ENCODE peak calls at places on chromosome 15, in nine cellular contexts. M is GM23338, S is foreskin fibroblast, Z is cardiac fibroblast, B is BE2C, R is astrocyte of the spinal cord, U is fibroblast of pulmonary artery, G is fibroblast of mammary gland, P is upper lobe of left lung. L is an unnamed sample.

GRCh38 chr15:37819191-37819590 is 115.2 kb upstream of the TMCO5A start:
- DNase-seq in P (no peak), S (peak), R (peak), U (peak), Z (no peak), G (no peak), B (peak), M (no peak), L (no peak)

GRCh38 chr15:77505556-77505955 is 84.9 kb downstream of the HMG20A start:
- DNase-seq in G (no peak), B (no peak), U (no peak), Z (no peak), S (no peak), M (no peak), P (no peak), R (no peak), L (no peak)

GRCh38 chr15:36363335-36363734 is 216.1 kb upstream of the CDIN1 start:
- DNase-seq in G (peak), U (peak), Z (peak), S (peak), B (no peak), M (no peak), P (no peak), R (peak), L (no peak)

GRCh38 chr15:25858952-25859760 is 4.0 kb downstream of the ATP10A start:
- DNase-seq in R (no peak), M (no peak), U (no peak), B (no peak), G (no peak), Z (no peak), S (no peak), P (peak), L (no peak)

GRCh38 chr15:47885921-47886320 is 168.6 kb downstream of the SEMA6D start:
- DNase-seq in R (peak), B (no peak), P (no peak), U (peak), G (peak), Z (peak), M (peak), S (no peak), L (no peak)

GRCh38 chr15:57227899-57228298 is 148.4 kb upstream of the CGNL1 start:
- DNase-seq in S (peak), B (no peak), G (peak), R (peak), U (peak), P (no peak), M (no peak), Z (peak), L (no peak)

GRCh38 chr15:59995568-59996349 is 8.4 kb upstream of the FOXB1 start:
- DNase-seq in R (no peak), P (no peak), M (peak), G (no peak), Z (no peak), B (no peak), U (no peak), S (no peak), L (no peak)

GRCh38 chr15:84725001-84725491 is 9.1 kb upstream of the SEC11A start:
- DNase-seq in R (no peak), Z (peak), U (peak), B (no peak), P (no peak), S (no peak), M (no peak), G (no peak), L (no peak)

DNA sequence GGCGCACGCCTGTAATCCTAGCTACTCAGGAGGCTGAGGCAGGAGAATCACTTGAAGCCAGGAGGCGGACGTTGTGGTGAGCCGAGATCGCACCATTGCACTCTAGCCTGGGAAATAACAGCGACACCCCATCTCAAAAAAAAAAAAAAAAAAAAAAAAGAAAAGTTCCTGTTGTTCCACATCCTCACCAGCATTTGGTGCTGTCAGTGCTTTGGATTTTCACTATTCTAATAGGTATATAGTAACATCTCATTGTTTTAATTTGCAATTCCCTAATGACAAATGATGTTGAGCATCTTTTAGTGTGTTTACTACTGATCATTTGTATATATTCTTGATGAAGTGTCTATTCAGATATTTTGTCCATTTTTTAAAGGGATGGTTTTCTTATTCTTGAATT is 24.6 kb downstream of the UBR1 start:
- DNase-seq in S (no peak), B (no peak), G (no peak), Z (no peak), P (no peak), M (no peak), R (no peak), U (no peak), L (no peak)
- TF ChIP-seq CTCF in S (no peak), B (no peak), G (no peak), Z (no peak), P (no peak), M (no peak), R (no peak), U (no peak), L (no peak)

DNA sequence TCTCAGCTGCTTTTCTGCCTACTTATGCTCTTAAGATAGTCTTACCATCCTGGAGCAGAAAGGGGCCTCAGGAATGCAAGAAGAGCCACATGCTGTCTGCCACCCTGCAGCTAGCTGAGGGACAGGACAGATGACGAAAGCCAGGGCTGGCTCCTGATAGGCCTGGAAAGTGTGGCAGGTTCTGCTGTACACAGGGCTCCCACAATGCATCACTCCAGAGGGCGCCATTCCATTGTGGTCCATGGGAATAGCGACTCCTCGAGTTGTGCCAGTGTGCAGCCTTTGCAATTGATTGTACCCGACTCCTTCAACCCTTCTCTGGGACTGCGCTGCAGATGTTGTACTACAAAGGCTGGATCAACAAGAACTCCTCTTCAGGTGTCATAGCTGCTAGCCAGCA is 11.2 kb downstream of the ACAN start:
- DNase-seq in U (no peak), R (no peak), M (no peak), G (no peak), S (no peak), B (peak), Z (no peak), P (no peak), L (no peak)
- H3K4me3 ChIP-seq in U (no peak), R (no peak), M (no peak), G (no peak), S (no peak), B (no peak), Z (no peak), P (no peak), L (no peak)

GRCh38 chr15:50164458-50164857 is 17.5 kb upstream of the SLC27A2 start:
- DNase-seq in Z (peak), U (no peak), B (no peak), P (no peak), G (no peak), M (no peak), R (no peak), S (peak), L (no peak)

GRCh38 chr15:50166216-50166615 is 15.8 kb upstream of the SLC27A2 start:
- DNase-seq in S (peak), G (peak), M (no peak), B (no peak), U (peak), R (peak), Z (peak), P (no peak), L (no peak)

GRCh38 chr15:50167112-50167511 is 14.9 kb upstream of the SLC27A2 start:
- DNase-seq in M (no peak), B (no peak), U (no peak), P (no peak), G (no peak), S (no peak), Z (no peak), R (no peak), L (no peak)

GRCh38 chr15:50163719-50164410 is 18.1 kb upstream of the SLC27A2 start:
- DNase-seq in S (no peak), G (no peak), M (no peak), R (no peak), P (no peak), U (no peak), Z (no peak), B (no peak), L (no peak)

DNA sequence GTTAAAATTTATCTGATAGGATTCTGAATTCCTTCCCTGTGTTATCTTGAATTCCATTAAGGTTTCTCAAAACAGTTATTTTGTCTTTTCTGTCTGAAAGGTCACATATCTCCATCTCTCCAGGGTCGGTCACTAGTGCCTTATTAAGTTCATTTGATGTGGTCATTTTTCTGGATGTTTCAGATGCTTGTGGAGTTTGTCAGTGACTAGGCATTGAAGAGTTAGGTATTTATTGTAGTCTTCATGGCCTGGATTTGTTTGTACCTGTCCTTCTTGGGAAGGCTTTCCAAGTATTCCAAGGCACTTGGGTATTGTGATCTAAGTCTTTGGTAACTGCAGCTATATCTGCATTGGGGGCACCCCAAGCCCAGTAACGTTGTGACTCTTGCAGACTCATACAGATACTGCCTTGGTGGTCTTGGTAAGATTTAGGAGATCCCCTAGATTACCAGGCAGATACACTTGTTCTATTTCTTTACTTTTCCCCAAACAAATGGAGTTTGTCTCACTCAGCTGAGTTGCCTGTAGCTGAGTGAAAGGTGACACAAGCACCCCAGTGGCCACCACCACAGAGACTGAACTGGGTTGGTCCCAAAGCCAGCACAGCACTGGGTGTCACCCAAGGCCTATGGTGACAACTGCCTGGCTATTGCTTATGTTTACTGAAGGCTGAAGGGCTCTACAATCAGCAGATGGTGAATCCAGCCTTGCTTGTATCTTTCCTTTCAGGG is 18.8 kb upstream of the SLC27A2 start:
- DNase-seq in P (no peak), R (no peak), U (no peak), G (no peak), B (no peak), M (no peak), S (no peak), Z (no peak), L (no peak)
- TF ChIP-seq CTCF in P (no peak), R (no peak), U (no peak), G (no peak), B (no peak), M (no peak), S (no peak), Z (no peak), L (no peak)

GRCh38 chr15:86236721-86237121 is 157.1 kb downstream of the AGBL1 start:
- DNase-seq in M (peak), B (peak), U (no peak), P (no peak), Z (no peak), R (no peak), G (no peak), S (no peak), L (no peak)

GRCh38 chr15:86229966-86230365 is 150.3 kb downstream of the AGBL1 start:
- DNase-seq in G (no peak), Z (no peak), P (no peak), R (no peak), M (peak), S (no peak), B (no peak), U (no peak), L (no peak)

GRCh38 chr15:86229306-86229705 is 149.6 kb downstream of the AGBL1 start:
- DNase-seq in G (no peak), R (no peak), S (no peak), B (no peak), Z (no peak), P (no peak), U (no peak), M (no peak), L (no peak)

GRCh38 chr15:86235667-86236066 is 156.0 kb downstream of the AGBL1 start:
- DNase-seq in U (no peak), G (no peak), P (no peak), M (no peak), Z (no peak), R (no peak), B (no peak), S (no peak), L (no peak)

GRCh38 chr15:86231864-86232801 is 152.5 kb downstream of the AGBL1 start:
- DNase-seq in R (peak), U (peak), Z (peak), B (peak), S (no peak), M (peak), G (peak), P (peak), L (no peak)
- H3K4me3 ChIP-seq in R (no peak), U (no peak), Z (no peak), B (peak), S (no peak), M (peak), G (no peak), P (no peak), L (no peak)

DNA sequence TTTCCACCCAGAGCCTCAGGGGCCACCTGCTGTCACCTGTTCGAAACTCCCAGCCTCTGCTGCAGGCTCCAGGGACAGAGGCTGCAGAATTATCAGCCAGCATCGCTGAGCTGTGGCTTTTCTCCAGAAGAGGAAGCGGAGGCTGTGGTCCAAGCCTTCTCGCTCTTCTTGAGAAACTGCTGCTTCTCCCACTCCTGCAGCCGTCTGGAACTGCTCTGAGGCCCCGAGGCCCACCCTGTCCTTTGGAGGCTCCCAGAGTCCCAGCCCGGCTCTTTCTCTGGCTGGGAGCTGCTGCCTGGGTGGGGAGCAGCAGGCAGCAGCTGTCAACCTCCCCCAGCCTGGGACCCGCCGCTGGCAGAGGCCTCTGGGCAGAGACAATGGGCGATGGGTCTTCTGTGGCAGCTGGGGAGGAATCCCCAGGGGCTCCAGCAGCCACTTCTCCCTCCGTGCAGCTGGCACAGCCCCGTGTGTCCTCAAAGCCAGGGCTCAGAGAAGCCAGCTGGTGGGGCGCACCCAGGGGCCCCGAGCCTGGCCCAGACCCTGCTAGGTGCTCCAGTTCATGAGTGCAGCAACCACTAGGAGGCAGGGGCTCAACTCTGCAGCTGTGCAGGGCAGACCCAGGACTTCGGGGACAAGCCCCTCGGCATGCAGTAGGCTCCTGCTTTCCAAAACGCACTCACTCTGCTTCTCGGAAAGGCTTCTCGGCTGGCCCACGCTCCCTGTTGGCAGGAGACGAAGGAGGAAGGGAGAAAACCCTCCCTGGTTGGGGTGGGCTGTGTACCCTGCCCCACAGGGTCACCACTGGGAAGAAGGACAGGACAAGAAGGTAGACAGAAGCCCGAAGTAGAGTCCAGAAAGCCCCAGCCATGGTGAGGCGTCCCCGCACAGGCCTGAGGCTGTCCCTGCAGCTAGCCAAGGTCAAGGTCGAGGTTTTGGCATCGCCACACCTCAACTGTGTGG is 49.9 kb upstream of the FURIN start:
- DNase-seq in S (no peak), B (peak), G (no peak), R (no peak), Z (no peak), M (peak), P (no peak), U (no peak), L (no peak)
- TF ChIP-seq CTCF in S (no peak), B (peak), G (peak), R (peak), Z (peak), M (peak), P (peak), U (peak), L (no peak)

GRCh38 chr15:29569533-29570092 is 252.7 kb downstream of the TJP1 start:
- DNase-seq in R (no peak), U (no peak), M (peak), P (no peak), S (no peak), B (no peak), G (no peak), Z (no peak), L (no peak)

GRCh38 chr15:29570121-29570930 is 251.9 kb downstream of the TJP1 start:
- DNase-seq in M (peak), U (peak), G (no peak), P (peak), R (no peak), Z (no peak), B (no peak), S (no peak), L (no peak)

GRCh38 chr15:29573197-29573838 is 248.9 kb downstream of the TJP1 start:
- DNase-seq in Z (no peak), G (no peak), S (no peak), R (no peak), P (no peak), B (no peak), U (no peak), M (no peak), L (no peak)

GRCh38 chr15:29570931-29571727 is 251.1 kb downstream of the TJP1 start:
- DNase-seq in S (no peak), R (no peak), M (peak), U (peak), B (peak), Z (peak), G (no peak), P (peak), L (no peak)

GRCh38 chr15:29571728-29572454 is 250.4 kb downstream of the TJP1 start:
- DNase-seq in B (no peak), S (no peak), P (no peak), G (no peak), Z (peak), U (peak), M (peak), R (peak), L (no peak)
- H3K4me3 ChIP-seq in B (no peak), S (no peak), P (peak), G (no peak), Z (no peak), U (no peak), M (peak), R (no peak), L (no peak)

GRCh38 chr15:66635817-66636216 is 66.2 kb upstream of the SMAD6 start:
- DNase-seq in Z (no peak), S (no peak), P (no peak), G (no peak), B (no peak), R (no peak), M (no peak), U (no peak), L (no peak)
- TF ChIP-seq CTCF in Z (no peak), S (no peak), P (no peak), G (no peak), B (no peak), R (no peak), M (no peak), U (no peak), L (no peak)

GRCh38 chr15:92393994-92394326 is 279 bp downstream of the ST8SIA2 start:
- DNase-seq in R (peak), U (no peak), M (peak), P (no peak), B (peak), S (no peak), Z (peak), G (no peak), L (no peak)

GRCh38 chr15:92394327-92395175 is 870 bp downstream of the ST8SIA2 start:
- DNase-seq in G (no peak), R (peak), P (peak), U (no peak), S (no peak), Z (no peak), M (peak), B (peak), L (no peak)

GRCh38 chr15:92393287-92393993 is at the start of gene ST8SIA2:
- DNase-seq in Z (no peak), M (peak), B (peak), R (peak), P (peak), U (no peak), G (peak), S (no peak), L (no peak)

GRCh38 chr15:92395176-92395521 is 1.5 kb downstream of the ST8SIA2 start:
- DNase-seq in R (no peak), B (no peak), P (no peak), Z (no peak), M (no peak), U (no peak), G (no peak), S (no peak), L (no peak)

GRCh38 chr15:92395557-92395956 is 1.9 kb downstream of the ST8SIA2 start:
- DNase-seq in Z (no peak), P (no peak), U (no peak), B (no peak), M (no peak), G (no peak), S (no peak), R (no peak), L (no peak)
- H3K4me3 ChIP-seq in Z (no peak), P (no peak), U (no peak), B (peak), M (peak), G (no peak), S (no peak), R (peak), L (no peak)

GRCh38 chr15:65334586-65335231 is 30.2 kb downstream of the RNU5B-1 start:
- DNase-seq in Z (no peak), M (peak), P (peak), U (no peak), S (no peak), R (no peak), B (peak), G (no peak), L (no peak)
- TF ChIP-seq CTCF in Z (no peak), M (no peak), P (no peak), U (no peak), S (no peak), R (no peak), B (no peak), G (no peak), L (no peak)

GRCh38 chr15:44149224-44149623 is 45.8 kb downstream of the FRMD5 start:
- DNase-seq in M (no peak), G (no peak), P (no peak), R (no peak), B (no peak), Z (no peak), S (no peak), U (no peak), L (no peak)

GRCh38 chr15:44144992-44145391 is 50.1 kb downstream of the FRMD5 start:
- DNase-seq in G (no peak), R (no peak), Z (no peak), P (no peak), M (no peak), B (peak), U (no peak), S (no peak), L (no peak)

GRCh38 chr15:44145495-44145894 is 49.6 kb downstream of the FRMD5 start:
- DNase-seq in M (no peak), Z (no peak), U (peak), S (no peak), R (no peak), P (no peak), G (no peak), B (no peak), L (no peak)

GRCh38 chr15:44148580-44148979 is 46.5 kb downstream of the FRMD5 start:
- DNase-seq in B (no peak), P (no peak), S (no peak), G (no peak), R (no peak), M (no peak), Z (no peak), U (no peak), L (no peak)

GRCh38 chr15:44147636-44148035 is 47.4 kb downstream of the FRMD5 start:
- DNase-seq in B (no peak), R (no peak), P (no peak), S (no peak), G (no peak), Z (no peak), U (no peak), M (no peak), L (no peak)
- H3K4me3 ChIP-seq in B (no peak), R (no peak), P (no peak), S (no peak), G (no peak), Z (no peak), U (no peak), M (no peak), L (no peak)